ENCODE peak calls at places on chromosome 2, in five cellular contexts. One of them, this sample, is unnamed.

GRCh38 chr2:112789186-112789585 is 4.9 kb upstream of the IL1A start:
- DNase-seq in keratinocyte: no peak
- DNase-seq in NCI-H2171 treated with DMSO at 0.1 percent for 48 hours: no peak
- DNase-seq in DMS 273 treated with DMSO at 0.1 percent for 48 hours: no peak
- DNase-seq in renal cortical epithelial cell: no peak
- DNase-seq in this sample: no peak

GRCh38 chr2:80889009-80889408 is 584.5 kb upstream of the LRRTM1 start:
- DNase-seq in keratinocyte: no peak
- DNase-seq in NCI-H2171 treated with DMSO at 0.1 percent for 48 hours: no peak
- DNase-seq in DMS 273 treated with DMSO at 0.1 percent for 48 hours: no peak
- DNase-seq in renal cortical epithelial cell: no peak
- DNase-seq in this sample: no peak

GRCh38 chr2:212537311-212538155 is 1.1 kb downstream of the ERBB4 start:
- DNase-seq in keratinocyte: no peak
- DNase-seq in NCI-H2171 treated with DMSO at 0.1 percent for 48 hours: peak
- DNase-seq in DMS 273 treated with DMSO at 0.1 percent for 48 hours: no peak
- DNase-seq in renal cortical epithelial cell: no peak
- DNase-seq in this sample: no peak

GRCh38 chr2:165147201-165148045 is 56.4 kb downstream of the SCN3A start:
- DNase-seq in keratinocyte: no peak
- DNase-seq in NCI-H2171 treated with DMSO at 0.1 percent for 48 hours: no peak
- DNase-seq in DMS 273 treated with DMSO at 0.1 percent for 48 hours: no peak
- DNase-seq in renal cortical epithelial cell: no peak
- DNase-seq in this sample: no peak

GRCh38 chr2:132448771-132449170 is 32.2 kb downstream of the GPR39 start:
- DNase-seq in keratinocyte: no peak
- DNase-seq in NCI-H2171 treated with DMSO at 0.1 percent for 48 hours: no peak
- DNase-seq in DMS 273 treated with DMSO at 0.1 percent for 48 hours: no peak
- DNase-seq in renal cortical epithelial cell: peak
- DNase-seq in this sample: no peak

GRCh38 chr2:39468574-39469331 is 31.7 kb upstream of the MAP4K3 start:
- DNase-seq in keratinocyte: no peak
- DNase-seq in NCI-H2171 treated with DMSO at 0.1 percent for 48 hours: no peak
- DNase-seq in DMS 273 treated with DMSO at 0.1 percent for 48 hours: no peak
- DNase-seq in renal cortical epithelial cell: no peak
- DNase-seq in this sample: no peak

GRCh38 chr2:191262436-191262835 is 17.2 kb downstream of the MYO1B start:
- DNase-seq in keratinocyte: no peak
- DNase-seq in NCI-H2171 treated with DMSO at 0.1 percent for 48 hours: no peak
- DNase-seq in DMS 273 treated with DMSO at 0.1 percent for 48 hours: no peak
- DNase-seq in renal cortical epithelial cell: peak
- DNase-seq in this sample: no peak

GRCh38 chr2:165582409-165582808 is 112.9 kb downstream of the CSRNP3 start:
- DNase-seq in keratinocyte: no peak
- DNase-seq in NCI-H2171 treated with DMSO at 0.1 percent for 48 hours: no peak
- DNase-seq in DMS 273 treated with DMSO at 0.1 percent for 48 hours: no peak
- DNase-seq in renal cortical epithelial cell: peak
- DNase-seq in this sample: no peak

GRCh38 chr2:120935339-120936313 is 200.0 kb downstream of the GLI2 start:
- DNase-seq in keratinocyte: no peak
- DNase-seq in NCI-H2171 treated with DMSO at 0.1 percent for 48 hours: no peak
- DNase-seq in DMS 273 treated with DMSO at 0.1 percent for 48 hours: no peak
- DNase-seq in renal cortical epithelial cell: peak
- DNase-seq in this sample: no peak

GRCh38 chr2:217521820-217522219 is 481.0 kb downstream of the TNS1 start:
- DNase-seq in keratinocyte: no peak
- DNase-seq in NCI-H2171 treated with DMSO at 0.1 percent for 48 hours: peak
- DNase-seq in DMS 273 treated with DMSO at 0.1 percent for 48 hours: no peak
- DNase-seq in renal cortical epithelial cell: no peak
- DNase-seq in this sample: no peak

GRCh38 chr2:218745160-218745558 is 34.5 kb downstream of the TTLL4 start:
- DNase-seq in keratinocyte: no peak
- DNase-seq in NCI-H2171 treated with DMSO at 0.1 percent for 48 hours: no peak
- DNase-seq in DMS 273 treated with DMSO at 0.1 percent for 48 hours: no peak
- DNase-seq in renal cortical epithelial cell: no peak
- DNase-seq in this sample: peak

GRCh38 chr2:121944072-121944829 is 188.8 kb downstream of the TSN start:
- DNase-seq in keratinocyte: peak
- DNase-seq in NCI-H2171 treated with DMSO at 0.1 percent for 48 hours: no peak
- DNase-seq in DMS 273 treated with DMSO at 0.1 percent for 48 hours: no peak
- DNase-seq in renal cortical epithelial cell: peak
- DNase-seq in this sample: no peak

This sample was measured in erythroblast.